ENCODE peak calls at places on chromosomes 6 and 20, in nine cellular contexts. A is stimulated activated CD8-positive, alpha-beta memory T cell treated with anti-CD3 and anti-CD28 coated beads, Interleukin-2, amount 100 ng/mL, for 1 hour; I is ascending aorta; H is NCI-H2029 treated with DMSO at 0.1 percent for 48 hours; P is kidney glomerular epithelial cell; T is type B pancreatic cell; G is mucosa of descending colon; F is fibroblast of the conjunctiva; S is SW480. W is an unnamed sample.

GRCh38 chr20:1741309-1742048 is 83.9 kb upstream of the SIRPG start:
- DNase-seq in A (no peak), I (no peak), H (no peak), P (no peak), T (no peak), G (no peak), F (no peak), S (no peak), W (no peak)

GRCh38 chr20:49306903-49307336 is 29.1 kb upstream of the ZNFX1 start:
- DNase-seq in A (no peak), I (no peak), H (peak), P (no peak), T (no peak), G (no peak), F (no peak), S (no peak), W (no peak)

GRCh38 chr20:18057994-18058349 is 256 bp upstream of the OVOL2 start:
- DNase-seq in A (no peak), I (peak), H (no peak), P (no peak), T (no peak), G (no peak), F (no peak), S (no peak), W (no peak)

GRCh38 chr20:64164123-64164836 is at the start of gene MYT1:
- DNase-seq in A (no peak), I (no peak), H (peak), P (no peak), T (no peak), G (no peak), F (no peak), S (peak), W (no peak)

GRCh38 chr6:113449051-113449450 is 408.1 kb upstream of the MARCKS start:
- DNase-seq in A (no peak), I (no peak), H (no peak), P (peak), T (no peak), G (no peak), F (no peak), S (no peak), W (no peak)

GRCh38 chr20:38610521-38610920 is 8.9 kb downstream of the ARHGAP40 start:
- DNase-seq in A (no peak), I (no peak), H (no peak), P (peak), T (no peak), G (no peak), F (no peak), S (no peak), W (no peak)

GRCh38 chr6:43737272-43738081 is 32.5 kb upstream of the VEGFA start:
- DNase-seq in A (no peak), I (peak), H (no peak), P (no peak), T (no peak), G (no peak), F (no peak), S (no peak), W (peak)

GRCh38 chr20:45372646-45373352 is 5.3 kb downstream of the TP53TG5 start:
- DNase-seq in A (no peak), I (peak), H (no peak), P (no peak), T (no peak), G (peak), F (no peak), S (no peak), W (peak)

GRCh38 chr6:159044899-159045727 is at the start of gene TAGAP:
- DNase-seq in A (peak), I (peak), H (no peak), P (peak), T (peak), G (peak), F (no peak), S (peak), W (peak)

GRCh38 chr6:148736779-148737412 is 9.9 kb upstream of the UST start:
- DNase-seq in A (no peak), I (no peak), H (no peak), P (no peak), T (no peak), G (no peak), F (no peak), S (no peak), W (no peak)

GRCh38 chr20:20480689-20481088 is 112.8 kb downstream of the INSM1 start:
- DNase-seq in A (no peak), I (no peak), H (no peak), P (no peak), T (no peak), G (no peak), F (peak), S (no peak), W (no peak)

GRCh38 chr20:40073535-40074111 is 615.4 kb downstream of the MAFB start:
- DNase-seq in A (no peak), I (no peak), H (no peak), P (no peak), T (no peak), G (no peak), F (no peak), S (no peak), W (no peak)

GRCh38 chr6:153038378-153038777 is 35.9 kb upstream of the MTRF1L start:
- DNase-seq in A (no peak), I (no peak), H (no peak), P (peak), T (no peak), G (no peak), F (no peak), S (no peak), W (no peak)

GRCh38 chr6:20370801-20371200 is 30.9 kb upstream of the E2F3 start:
- DNase-seq in A (no peak), I (no peak), H (no peak), P (no peak), T (no peak), G (no peak), F (no peak), S (no peak), W (no peak)

W was measured in upper lobe of right lung.